ENCODE peak calls at places on chromosomes 13 and 19, in five cellular contexts. O, J, L, H and Y are unnamed samples.

GRCh38 chr19:5355076-5355475 is 14.5 kb upstream of the PTPRS start:
- DNase-seq in J (no peak), L (no peak), O (no peak), H (no peak), Y (no peak)

GRCh38 chr13:111429064-111429558 is 108.7 kb downstream of the TEX29 start:
- DNase-seq in O (peak), J (peak), H (no peak), L (peak), Y (peak)

GRCh38 chr19:32195706-32196610 is 149.5 kb upstream of the ZNF507 start:
- DNase-seq in J (no peak), H (no peak), O (no peak), L (no peak), Y (no peak)

GRCh38 chr19:19372656-19373416 is 32.6 kb upstream of the GATAD2A start:
- DNase-seq in J (peak), H (peak), O (no peak), L (peak), Y (no peak)

GRCh38 chr13:27667946-27668345 is 46.3 kb downstream of the POLR1D start:
- DNase-seq in O (peak), L (no peak), H (no peak), J (no peak), Y (no peak)

GRCh38 chr13:46908511-46908910 is 11.7 kb upstream of the HTR2A start:
- DNase-seq in H (no peak), J (no peak), O (no peak), L (no peak), Y (no peak)

GRCh38 chr13:96734499-96734898 is 259.8 kb downstream of the OXGR1 start:
- DNase-seq in L (no peak), O (no peak), J (no peak), H (no peak), Y (no peak)

GRCh38 chr13:100883453-100883852 is 208.9 kb upstream of the TMTC4 start:
- DNase-seq in L (no peak), O (no peak), J (no peak), H (no peak), Y (no peak)

GRCh38 chr13:71876648-71877279 is 9.8 kb upstream of the DACH1 start:
- DNase-seq in L (no peak), O (no peak), H (no peak), J (no peak), Y (no peak)

GRCh38 chr13:99796175-99796819 is 175.3 kb downstream of the ZIC5 start:
- DNase-seq in J (peak), H (no peak), L (peak), O (peak), Y (no peak)

GRCh38 chr13:110435331-110435730 is 126.2 kb downstream of the RAB20 start:
- DNase-seq in H (no peak), J (no peak), L (no peak), O (no peak), Y (no peak)

GRCh38 chr13:40350283-40350992 is 316.0 kb downstream of the FOXO1 start:
- DNase-seq in J (no peak), L (no peak), O (no peak), H (no peak), Y (no peak)

GRCh38 chr19:7292950-7293794 is 1.0 kb downstream of the INSR start:
- DNase-seq in O (no peak), H (peak), J (peak), L (no peak), Y (no peak)

GRCh38 chr13:78816154-78816553 is 157.2 kb upstream of the OBI1 start:
- DNase-seq in J (no peak), L (no peak), O (no peak), H (no peak), Y (no peak)

GRCh38 chr13:35711909-35712308 is 235.4 kb upstream of the MAB21L1 start:
- DNase-seq in L (no peak), H (no peak), O (no peak), J (no peak), Y (no peak)

GRCh38 chr19:40284501-40285352 is at the start of gene AKT2:
- DNase-seq in H (peak), L (no peak), O (peak), J (peak), Y (peak)

GRCh38 chr13:112489199-112489598 is 98.8 kb downstream of the TUBGCP3 start:
- DNase-seq in H (no peak), J (no peak), O (no peak), L (no peak), Y (no peak)

GRCh38 chr19:17910776-17911360 is 21.9 kb upstream of the CCDC124 start:
- DNase-seq in L (no peak), O (no peak), H (no peak), J (no peak), Y (no peak)

GRCh38 chr19:3817761-3818160 is 31.6 kb upstream of the MATK start:
- DNase-seq in J (no peak), H (no peak), L (no peak), O (no peak), Y (no peak)

GRCh38 chr13:28046981-28047380 is 53.4 kb downstream of the FLT3 start:
- DNase-seq in J (no peak), H (no peak), L (no peak), O (no peak), Y (no peak)

GRCh38 chr13:43289458-43290255 is 266.3 kb downstream of the DNAJC15 start:
- DNase-seq in H (no peak), O (no peak), J (no peak), L (no peak), Y (no peak)
- H3K27ac ChIP-seq in H (peak), O (no peak), J (no peak), L (no peak), Y (no peak)

DNA sequence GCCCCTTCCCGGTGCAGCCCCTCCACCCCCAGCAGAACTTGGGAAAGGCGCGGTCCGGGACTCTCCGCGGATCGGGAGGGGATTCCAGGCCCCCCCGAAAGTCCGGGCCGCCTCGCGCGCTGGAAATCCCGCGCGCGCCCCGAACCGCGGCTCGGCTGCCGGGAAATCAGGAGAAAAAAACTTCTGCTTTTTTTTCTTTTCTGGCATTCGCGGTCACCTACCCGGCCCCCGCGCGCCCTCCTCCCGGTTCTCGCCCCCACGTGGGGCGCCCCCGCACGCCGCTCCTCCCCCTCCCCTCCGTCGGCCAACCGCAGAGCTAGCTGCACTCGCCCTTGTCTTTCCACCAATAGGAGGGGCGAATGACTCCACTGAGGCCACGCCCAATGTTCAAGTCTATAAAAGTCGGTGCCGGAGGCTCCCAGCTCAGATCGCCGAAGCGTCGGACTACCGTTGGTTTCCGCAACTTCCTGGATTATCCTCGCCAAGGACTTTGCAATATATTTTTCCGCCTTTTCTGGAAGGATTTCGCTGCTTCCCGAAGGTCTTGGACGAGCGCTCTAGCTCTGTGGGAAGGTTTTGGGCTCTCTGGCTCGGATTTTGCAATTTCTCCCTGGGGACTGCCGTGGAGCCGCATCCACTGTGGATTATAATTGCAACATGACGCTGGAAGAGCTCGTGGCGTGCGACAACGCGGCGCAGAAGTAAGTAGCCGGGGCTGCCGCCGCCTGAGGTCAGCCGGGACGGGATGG is at the start of gene GADD45B:
- DNase-seq in J (peak), L (peak), O (peak), H (peak), Y (peak)
- H3K27ac ChIP-seq in J (no peak), L (peak), O (peak), H (peak), Y (peak)

DNA sequence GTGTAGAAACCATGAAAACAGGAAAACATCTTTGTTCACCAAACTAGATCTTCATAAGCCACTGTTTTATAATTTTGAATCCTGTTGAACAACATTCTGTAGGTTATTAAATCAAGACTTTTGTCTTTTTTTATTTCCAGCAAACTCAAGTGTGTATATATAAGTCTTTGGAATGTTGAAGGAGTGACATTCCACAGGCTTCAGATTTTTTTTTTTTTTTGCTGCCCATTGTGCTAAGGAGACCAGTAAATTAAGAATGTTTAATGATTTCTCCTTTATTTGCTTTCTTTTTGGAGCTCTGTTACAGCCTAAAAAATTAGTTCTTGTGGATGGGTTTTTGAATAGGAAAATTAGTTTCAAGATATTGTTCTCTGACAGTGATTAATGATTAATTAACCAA is 89.7 kb downstream of the LMO7 start:
- DNase-seq in L (no peak), J (no peak), H (no peak), O (no peak), Y (no peak)
- H3K27ac ChIP-seq in L (peak), J (no peak), H (no peak), O (no peak), Y (no peak)

GRCh38 chr13:33448889-33449288 is 163.3 kb upstream of the STARD13 start:
- DNase-seq in O (no peak), L (no peak), J (no peak), H (no peak), Y (no peak)

GRCh38 chr13:33441015-33441414 is 155.5 kb upstream of the STARD13 start:
- DNase-seq in J (peak), L (peak), O (no peak), H (no peak), Y (no peak)

GRCh38 chr13:33445024-33445423 is 159.5 kb upstream of the STARD13 start:
- DNase-seq in J (no peak), L (no peak), H (no peak), O (no peak), Y (no peak)

GRCh38 chr13:33446821-33447481 is 161.4 kb upstream of the STARD13 start:
- DNase-seq in L (peak), O (no peak), H (no peak), J (no peak), Y (no peak)

DNA sequence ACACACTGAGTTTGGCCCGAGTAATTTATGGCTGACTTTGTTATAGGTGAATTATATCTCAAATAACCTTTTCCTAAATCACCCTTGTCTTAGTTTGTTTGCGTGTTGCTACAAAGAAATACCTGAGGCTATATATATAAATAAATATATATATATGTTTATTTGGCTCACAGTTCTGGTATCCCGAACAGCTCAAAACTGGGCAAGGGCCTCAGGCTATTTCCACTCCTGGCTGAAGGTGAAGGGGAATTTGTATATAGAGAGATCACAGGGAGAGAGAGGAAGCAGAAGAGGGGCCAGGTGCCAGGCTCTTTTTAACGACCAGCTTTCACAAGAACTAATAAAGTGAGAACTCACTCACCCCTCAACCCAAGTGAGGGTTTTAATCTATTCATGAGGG is 159.9 kb upstream of the STARD13 start:
- DNase-seq in L (no peak), H (no peak), J (no peak), O (no peak), Y (no peak)
- H3K27ac ChIP-seq in L (peak), H (no peak), J (no peak), O (no peak), Y (no peak)

DNA sequence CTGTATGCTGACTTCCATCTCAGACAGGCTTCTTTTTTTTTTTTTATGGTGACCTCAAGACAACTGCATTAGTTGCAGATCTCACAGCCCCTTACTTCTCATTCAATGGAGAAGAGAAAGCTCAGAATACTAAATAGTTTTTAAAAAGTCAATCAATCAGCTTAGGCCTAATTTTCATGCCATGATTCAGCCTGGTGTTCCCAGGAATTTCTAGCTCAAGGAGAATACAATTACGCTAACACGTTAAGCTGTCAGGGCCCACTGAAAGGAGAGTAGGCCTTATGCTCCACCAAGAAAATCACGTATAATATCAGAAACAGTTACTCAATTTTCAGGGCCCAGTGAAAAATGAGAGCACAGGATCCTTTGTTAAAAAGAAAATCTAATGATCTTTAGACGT is 1596.0 kb upstream of the MIR17HG start:
- DNase-seq in H (no peak), O (no peak), L (no peak), J (no peak), Y (no peak)
- H3K27ac ChIP-seq in H (no peak), O (no peak), L (no peak), J (no peak), Y (no peak)

DNA sequence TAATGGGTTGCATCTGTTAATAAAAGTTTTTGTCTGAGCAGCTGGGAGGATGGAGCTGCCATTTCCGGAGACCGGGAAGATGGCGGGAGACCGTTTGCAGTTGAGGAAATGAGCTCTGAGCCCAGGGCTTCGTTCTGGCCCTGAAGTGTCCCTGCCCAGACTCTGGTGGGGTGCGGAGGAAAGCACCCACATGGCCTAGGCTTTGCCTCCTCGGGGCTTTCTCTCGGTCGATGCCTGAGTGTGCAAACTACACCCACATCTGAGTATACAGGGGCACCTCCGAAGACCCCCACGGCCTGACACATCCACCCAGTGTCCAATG is 15.6 kb upstream of the NANOS3 start:
- DNase-seq in L (no peak), H (no peak), O (no peak), J (no peak), Y (no peak)
- H3K27ac ChIP-seq in L (peak), H (peak), O (no peak), J (peak), Y (peak)

DNA sequence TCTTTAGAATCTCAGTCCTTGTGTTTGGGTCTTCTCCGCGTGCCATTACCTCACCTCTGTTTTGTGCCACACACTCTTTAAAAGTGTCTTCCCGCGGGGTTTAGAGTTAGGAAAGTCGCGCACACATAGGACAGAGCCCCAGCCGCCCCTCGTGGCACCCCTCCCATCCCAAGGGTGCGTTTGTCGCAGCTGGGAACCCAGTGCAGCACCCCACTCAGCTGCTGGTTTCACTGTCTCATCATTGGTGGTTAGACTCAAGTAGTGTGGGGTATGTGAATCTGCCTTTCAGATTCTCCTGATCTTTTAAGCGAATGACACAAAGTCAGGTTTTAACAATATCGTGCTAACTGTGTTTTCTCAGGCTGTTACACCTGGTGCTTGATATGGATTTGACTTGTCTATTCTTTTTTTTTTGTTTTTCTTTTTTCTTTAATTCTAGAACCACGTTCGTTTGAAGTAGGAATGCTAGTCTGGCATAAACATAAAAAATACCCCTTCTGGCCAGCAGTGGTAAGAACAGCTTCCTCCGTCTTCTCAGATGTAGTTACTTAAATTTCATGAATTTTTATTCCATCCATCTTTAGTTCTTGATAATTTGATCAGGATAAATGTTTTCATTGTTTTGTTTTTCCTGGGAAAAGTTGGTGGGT is 19.5 kb upstream of the NDUFS7 start:
- DNase-seq in O (no peak), H (no peak), J (no peak), L (no peak), Y (no peak)
- H3K27ac ChIP-seq in O (no peak), H (no peak), J (peak), L (no peak), Y (peak)

DNA sequence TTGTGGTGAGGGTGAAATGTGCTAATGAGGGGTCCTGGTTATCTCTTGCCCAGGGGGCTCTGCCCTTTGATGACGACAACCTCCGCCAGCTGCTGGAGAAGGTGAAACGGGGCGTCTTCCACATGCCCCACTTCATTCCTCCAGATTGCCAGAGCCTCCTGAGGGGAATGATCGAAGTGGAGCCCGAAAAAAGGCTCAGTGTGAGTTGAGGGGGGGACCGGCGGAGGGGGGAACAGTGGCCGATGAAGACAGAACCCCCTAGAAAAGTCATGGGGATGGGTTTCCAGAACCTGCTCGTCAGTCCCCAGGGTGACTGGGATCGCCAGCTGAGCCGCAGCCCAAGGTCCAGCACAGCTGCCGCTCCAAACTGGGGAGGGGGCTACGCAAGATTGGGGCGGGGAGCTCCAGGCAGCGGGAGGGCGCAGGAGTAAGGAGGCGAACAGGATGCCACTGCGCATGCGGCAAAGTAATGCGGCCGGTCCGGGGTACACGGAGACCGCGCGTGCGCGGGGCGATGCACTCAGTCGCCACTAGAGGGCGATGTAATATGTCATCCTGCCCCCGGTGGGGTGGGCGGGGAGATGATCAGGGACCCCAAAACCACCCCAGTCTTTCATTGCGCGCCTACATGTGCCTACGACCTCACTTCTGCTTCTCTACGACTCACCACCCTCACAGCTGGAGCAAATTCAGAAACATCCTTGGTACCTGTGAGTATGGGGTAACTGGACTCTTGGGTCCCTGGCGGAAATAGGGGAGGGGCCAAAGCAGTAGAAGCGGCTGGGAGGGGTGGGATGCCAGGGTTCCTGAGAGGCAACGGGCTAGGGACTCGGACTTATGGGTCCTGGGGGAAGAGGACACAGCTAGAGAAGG is 17.9 kb downstream of the BRSK1 start:
- DNase-seq in L (peak), J (peak), H (peak), O (peak), Y (peak)
- H3K27ac ChIP-seq in L (no peak), J (peak), H (no peak), O (peak), Y (peak)

GRCh38 chr13:49838989-49839388 is 46.5 kb upstream of the KPNA3 start:
- DNase-seq in J (peak), L (no peak), H (no peak), O (no peak), Y (no peak)
- H3K27ac ChIP-seq in J (no peak), L (no peak), H (no peak), O (no peak), Y (no peak)